ENCODE peak calls at places on chromosomes 6 and 20, in nine cellular contexts. One of them, this sample, is unnamed.

GRCh38 chr20:62722627-62723026 is 14.0 kb downstream of the NTSR1 start:
- DNase-seq in EH: no peak
- DNase-seq in aorta: no peak
- DNase-seq in caudate nucleus: no peak
- DNase-seq in 8988T: no peak
- DNase-seq in kidney tubule cell: no peak
- DNase-seq in left lobe of liver: no peak
- DNase-seq in CD8-positive, alpha-beta memory T cell: no peak
- DNase-seq in NCI-H524: no peak
- DNase-seq in this sample: no peak

GRCh38 chr6:167569041-167569805 is 244.3 kb downstream of the TTLL2 start:
- DNase-seq in EH: no peak
- DNase-seq in aorta: no peak
- DNase-seq in caudate nucleus: no peak
- DNase-seq in 8988T: no peak
- DNase-seq in kidney tubule cell: no peak
- DNase-seq in left lobe of liver: no peak
- DNase-seq in CD8-positive, alpha-beta memory T cell: no peak
- DNase-seq in NCI-H524: no peak
- DNase-seq in this sample: peak

GRCh38 chr20:40525356-40525755 is 163.7 kb downstream of the MAFB start:
- DNase-seq in EH: peak
- DNase-seq in aorta: no peak
- DNase-seq in caudate nucleus: no peak
- DNase-seq in 8988T: no peak
- DNase-seq in kidney tubule cell: no peak
- DNase-seq in left lobe of liver: no peak
- DNase-seq in CD8-positive, alpha-beta memory T cell: no peak
- DNase-seq in NCI-H524: no peak
- DNase-seq in this sample: no peak

GRCh38 chr20:4112490-4113420 is 97.4 kb upstream of the RNF24 start:
- DNase-seq in EH: peak
- DNase-seq in aorta: no peak
- DNase-seq in caudate nucleus: no peak
- DNase-seq in 8988T: no peak
- DNase-seq in kidney tubule cell: peak
- DNase-seq in left lobe of liver: no peak
- DNase-seq in CD8-positive, alpha-beta memory T cell: no peak
- DNase-seq in NCI-H524: peak
- DNase-seq in this sample: no peak

GRCh38 chr20:53708129-53708968 is 114.7 kb upstream of the ZNF217 start:
- DNase-seq in EH: peak
- DNase-seq in aorta: no peak
- DNase-seq in caudate nucleus: no peak
- DNase-seq in 8988T: no peak
- DNase-seq in kidney tubule cell: peak
- DNase-seq in left lobe of liver: no peak
- DNase-seq in CD8-positive, alpha-beta memory T cell: peak
- DNase-seq in NCI-H524: no peak
- DNase-seq in this sample: no peak

GRCh38 chr6:125046107-125046925 is 84.1 kb downstream of the RNF217 start:
- DNase-seq in EH: peak
- DNase-seq in aorta: no peak
- DNase-seq in caudate nucleus: no peak
- DNase-seq in 8988T: no peak
- DNase-seq in kidney tubule cell: peak
- DNase-seq in left lobe of liver: no peak
- DNase-seq in CD8-positive, alpha-beta memory T cell: no peak
- DNase-seq in NCI-H524: peak
- DNase-seq in this sample: no peak

GRCh38 chr6:14001329-14002012 is 76.7 kb downstream of the RNF182 start:
- DNase-seq in EH: peak
- DNase-seq in aorta: no peak
- DNase-seq in caudate nucleus: no peak
- DNase-seq in 8988T: peak
- DNase-seq in kidney tubule cell: peak
- DNase-seq in left lobe of liver: no peak
- DNase-seq in CD8-positive, alpha-beta memory T cell: no peak
- DNase-seq in NCI-H524: no peak
- DNase-seq in this sample: no peak

GRCh38 chr6:28907394-28907793 is 16.4 kb downstream of the TRIM27 start:
- DNase-seq in EH: peak
- DNase-seq in aorta: no peak
- DNase-seq in caudate nucleus: no peak
- DNase-seq in 8988T: no peak
- DNase-seq in kidney tubule cell: peak
- DNase-seq in left lobe of liver: no peak
- DNase-seq in CD8-positive, alpha-beta memory T cell: no peak
- DNase-seq in NCI-H524: no peak
- DNase-seq in this sample: no peak

GRCh38 chr6:35576647-35577046 is 64.0 kb upstream of the TULP1 start:
- DNase-seq in EH: no peak
- DNase-seq in aorta: no peak
- DNase-seq in caudate nucleus: no peak
- DNase-seq in 8988T: no peak
- DNase-seq in kidney tubule cell: no peak
- DNase-seq in left lobe of liver: no peak
- DNase-seq in CD8-positive, alpha-beta memory T cell: no peak
- DNase-seq in NCI-H524: no peak
- DNase-seq in this sample: no peak

GRCh38 chr20:609371-609964 is 641 bp downstream of the TCF15 start:
- DNase-seq in EH: no peak
- DNase-seq in aorta: no peak
- DNase-seq in caudate nucleus: no peak
- DNase-seq in 8988T: no peak
- DNase-seq in kidney tubule cell: no peak
- DNase-seq in left lobe of liver: no peak
- DNase-seq in CD8-positive, alpha-beta memory T cell: no peak
- DNase-seq in NCI-H524: peak
- DNase-seq in this sample: no peak

GRCh38 chr6:7505196-7505699 is 36.2 kb upstream of the DSP start:
- DNase-seq in EH: peak
- DNase-seq in aorta: no peak
- DNase-seq in caudate nucleus: no peak
- DNase-seq in 8988T: peak
- DNase-seq in kidney tubule cell: peak
- DNase-seq in left lobe of liver: no peak
- DNase-seq in CD8-positive, alpha-beta memory T cell: no peak
- DNase-seq in NCI-H524: peak
- DNase-seq in this sample: no peak

GRCh38 chr6:27205375-27206278 is 41.9 kb upstream of the PRSS16 start:
- DNase-seq in EH: no peak
- DNase-seq in aorta: no peak
- DNase-seq in caudate nucleus: no peak
- DNase-seq in 8988T: no peak
- DNase-seq in kidney tubule cell: peak
- DNase-seq in left lobe of liver: no peak
- DNase-seq in CD8-positive, alpha-beta memory T cell: no peak
- DNase-seq in NCI-H524: peak
- DNase-seq in this sample: no peak

GRCh38 chr6:52953911-52954839 is 40.9 kb downstream of the GSTA4 start:
- DNase-seq in EH: peak
- DNase-seq in aorta: no peak
- DNase-seq in caudate nucleus: no peak
- DNase-seq in 8988T: no peak
- DNase-seq in kidney tubule cell: peak
- DNase-seq in left lobe of liver: no peak
- DNase-seq in CD8-positive, alpha-beta memory T cell: no peak
- DNase-seq in NCI-H524: no peak
- DNase-seq in this sample: no peak

GRCh38 chr6:75437451-75438185 is 56.0 kb downstream of the FILIP1 start:
- DNase-seq in EH: peak
- DNase-seq in aorta: no peak
- DNase-seq in caudate nucleus: no peak
- DNase-seq in 8988T: peak
- DNase-seq in kidney tubule cell: peak
- DNase-seq in left lobe of liver: no peak
- DNase-seq in CD8-positive, alpha-beta memory T cell: no peak
- DNase-seq in NCI-H524: no peak
- DNase-seq in this sample: no peak

GRCh38 chr6:27505209-27506027 is 32.5 kb upstream of the ZNF184 start:
- DNase-seq in EH: peak
- DNase-seq in aorta: no peak
- DNase-seq in caudate nucleus: no peak
- DNase-seq in 8988T: no peak
- DNase-seq in kidney tubule cell: peak
- DNase-seq in left lobe of liver: no peak
- DNase-seq in CD8-positive, alpha-beta memory T cell: peak
- DNase-seq in NCI-H524: peak
- DNase-seq in this sample: no peak

GRCh38 chr6:44133003-44133931 is 5.9 kb downstream of the TMEM63B start:
- DNase-seq in EH: peak
- DNase-seq in aorta: no peak
- DNase-seq in caudate nucleus: no peak
- DNase-seq in 8988T: peak
- DNase-seq in kidney tubule cell: no peak
- DNase-seq in left lobe of liver: no peak
- DNase-seq in CD8-positive, alpha-beta memory T cell: no peak
- DNase-seq in NCI-H524: peak
- DNase-seq in this sample: peak

GRCh38 chr6:160992323-160993314 is 1.1 kb downstream of the MAP3K4 start:
- DNase-seq in EH: peak
- DNase-seq in aorta: no peak
- DNase-seq in caudate nucleus: no peak
- DNase-seq in 8988T: no peak
- DNase-seq in kidney tubule cell: peak
- DNase-seq in left lobe of liver: peak
- DNase-seq in CD8-positive, alpha-beta memory T cell: peak
- DNase-seq in NCI-H524: peak
- DNase-seq in this sample: no peak

This sample was measured in osteocyte.